ENCODE peak calls at places on chromosomes 16 and 17, in nine cellular contexts. One of them, this sample, is unnamed.

GRCh38 chr16:72664122-72664479 is 383.8 kb downstream of the ZFHX3 start:
- DNase-seq in lung: no peak
- DNase-seq in sigmoid colon: no peak
- DNase-seq in nephron progenitor cell: no peak
- DNase-seq in BE2C: no peak
- DNase-seq in IMR-90: peak
- DNase-seq in GM23338: peak
- DNase-seq in thoracic aorta: no peak
- DNase-seq in GM12864: no peak
- DNase-seq in this sample: no peak

GRCh38 chr17:3678095-3678820 is 9.6 kb downstream of the EMC6 start:
- DNase-seq in nephron progenitor cell: peak
- DNase-seq in sigmoid colon: no peak
- DNase-seq in IMR-90: peak
- DNase-seq in BE2C: no peak
- DNase-seq in GM12864: no peak
- DNase-seq in GM23338: peak
- DNase-seq in thoracic aorta: no peak
- DNase-seq in lung: no peak
- DNase-seq in this sample: no peak

GRCh38 chr16:76360384-76360783 is 83.2 kb downstream of the CNTNAP4 start:
- DNase-seq in nephron progenitor cell: no peak
- DNase-seq in BE2C: no peak
- DNase-seq in IMR-90: no peak
- DNase-seq in GM23338: no peak
- DNase-seq in GM12864: no peak
- DNase-seq in thoracic aorta: no peak
- DNase-seq in lung: no peak
- DNase-seq in sigmoid colon: no peak
- DNase-seq in this sample: no peak

GRCh38 chr17:63950940-63951907 is 19.1 kb upstream of the CD79B start:
- DNase-seq in lung: no peak
- DNase-seq in BE2C: no peak
- DNase-seq in sigmoid colon: no peak
- DNase-seq in thoracic aorta: no peak
- DNase-seq in GM23338: peak
- DNase-seq in GM12864: no peak
- DNase-seq in IMR-90: no peak
- DNase-seq in nephron progenitor cell: no peak
- DNase-seq in this sample: no peak

GRCh38 chr16:83002351-83003334 is 375.9 kb downstream of the CDH13 start:
- DNase-seq in sigmoid colon: no peak
- DNase-seq in thoracic aorta: no peak
- DNase-seq in nephron progenitor cell: no peak
- DNase-seq in BE2C: no peak
- DNase-seq in GM23338: no peak
- DNase-seq in IMR-90: peak
- DNase-seq in GM12864: no peak
- DNase-seq in lung: no peak
- DNase-seq in this sample: no peak

GRCh38 chr17:27946521-27946920 is 53.4 kb upstream of the LYRM9 start:
- DNase-seq in GM23338: no peak
- DNase-seq in sigmoid colon: no peak
- DNase-seq in GM12864: no peak
- DNase-seq in lung: no peak
- DNase-seq in nephron progenitor cell: no peak
- DNase-seq in IMR-90: no peak
- DNase-seq in thoracic aorta: no peak
- DNase-seq in BE2C: no peak
- DNase-seq in this sample: no peak

GRCh38 chr17:82302991-82303943 is 14.1 kb downstream of the CD7 start:
- DNase-seq in lung: no peak
- DNase-seq in IMR-90: no peak
- DNase-seq in nephron progenitor cell: no peak
- DNase-seq in GM12864: no peak
- DNase-seq in GM23338: no peak
- DNase-seq in thoracic aorta: no peak
- DNase-seq in sigmoid colon: no peak
- DNase-seq in BE2C: peak
- DNase-seq in this sample: no peak

GRCh38 chr17:77186141-77186604 is 45.4 kb downstream of the SEC14L1 start:
- DNase-seq in thoracic aorta: no peak
- DNase-seq in nephron progenitor cell: peak
- DNase-seq in GM23338: no peak
- DNase-seq in sigmoid colon: no peak
- DNase-seq in lung: no peak
- DNase-seq in BE2C: no peak
- DNase-seq in GM12864: no peak
- DNase-seq in IMR-90: no peak
- DNase-seq in this sample: no peak

GRCh38 chr17:81161536-81161935 is 3.8 kb upstream of the PVALEF start:
- DNase-seq in nephron progenitor cell: no peak
- DNase-seq in thoracic aorta: no peak
- DNase-seq in GM12864: no peak
- DNase-seq in IMR-90: no peak
- DNase-seq in BE2C: peak
- DNase-seq in GM23338: no peak
- DNase-seq in lung: no peak
- DNase-seq in sigmoid colon: no peak
- DNase-seq in this sample: no peak

GRCh38 chr17:40541060-40541872 is 24.0 kb downstream of the CCR7 start:
- DNase-seq in IMR-90: no peak
- DNase-seq in nephron progenitor cell: no peak
- DNase-seq in lung: no peak
- DNase-seq in BE2C: no peak
- DNase-seq in GM12864: no peak
- DNase-seq in thoracic aorta: no peak
- DNase-seq in GM23338: no peak
- DNase-seq in sigmoid colon: peak
- DNase-seq in this sample: no peak

GRCh38 chr17:71828182-71828596 is 292.6 kb upstream of the SOX9 start:
- DNase-seq in GM12864: no peak
- DNase-seq in nephron progenitor cell: peak
- DNase-seq in BE2C: peak
- DNase-seq in sigmoid colon: no peak
- DNase-seq in lung: no peak
- DNase-seq in IMR-90: peak
- DNase-seq in thoracic aorta: no peak
- DNase-seq in GM23338: peak
- DNase-seq in this sample: no peak

GRCh38 chr17:55783684-55784245 is 32.9 kb downstream of the PCTP start:
- DNase-seq in BE2C: peak
- DNase-seq in IMR-90: no peak
- DNase-seq in sigmoid colon: peak
- DNase-seq in GM23338: no peak
- DNase-seq in lung: peak
- DNase-seq in thoracic aorta: no peak
- DNase-seq in GM12864: no peak
- DNase-seq in nephron progenitor cell: no peak
- DNase-seq in this sample: no peak

GRCh38 chr16:48014349-48015135 is 141.3 kb downstream of the ABCC12 start:
- DNase-seq in BE2C: no peak
- DNase-seq in GM12864: no peak
- DNase-seq in GM23338: peak
- DNase-seq in nephron progenitor cell: peak
- DNase-seq in thoracic aorta: no peak
- DNase-seq in lung: no peak
- DNase-seq in sigmoid colon: no peak
- DNase-seq in IMR-90: peak
- DNase-seq in this sample: no peak

GRCh38 chr17:29789186-29790170 is 140.6 kb downstream of the SSH2 start:
- DNase-seq in GM12864: no peak
- DNase-seq in lung: no peak
- DNase-seq in sigmoid colon: no peak
- DNase-seq in BE2C: no peak
- DNase-seq in nephron progenitor cell: no peak
- DNase-seq in thoracic aorta: no peak
- DNase-seq in GM23338: no peak
- DNase-seq in IMR-90: no peak
- DNase-seq in this sample: no peak

GRCh38 chr16:84141143-84141670 is 3.8 kb downstream of the HSDL1 start:
- DNase-seq in IMR-90: no peak
- DNase-seq in sigmoid colon: no peak
- DNase-seq in BE2C: peak
- DNase-seq in thoracic aorta: no peak
- DNase-seq in GM23338: peak
- DNase-seq in lung: no peak
- DNase-seq in GM12864: no peak
- DNase-seq in nephron progenitor cell: no peak
- DNase-seq in this sample: no peak

GRCh38 chr17:61862105-61862574 is 1.2 kb downstream of the BRIP1 start:
- DNase-seq in nephron progenitor cell: no peak
- DNase-seq in sigmoid colon: no peak
- DNase-seq in BE2C: no peak
- DNase-seq in GM12864: no peak
- DNase-seq in GM23338: no peak
- DNase-seq in IMR-90: peak
- DNase-seq in lung: no peak
- DNase-seq in thoracic aorta: no peak
- DNase-seq in this sample: no peak

GRCh38 chr16:88803264-88803987 is at the start of gene CDT1:
- DNase-seq in IMR-90: peak
- DNase-seq in GM12864: no peak
- DNase-seq in sigmoid colon: peak
- DNase-seq in thoracic aorta: no peak
- DNase-seq in lung: peak
- DNase-seq in nephron progenitor cell: peak
- DNase-seq in GM23338: peak
- DNase-seq in BE2C: peak
- DNase-seq in this sample: no peak

GRCh38 chr16:57209780-57210179 is 23.7 kb downstream of the RSPRY1 start:
- DNase-seq in thoracic aorta: no peak
- DNase-seq in GM12864: no peak
- DNase-seq in nephron progenitor cell: no peak
- DNase-seq in lung: no peak
- DNase-seq in sigmoid colon: no peak
- DNase-seq in IMR-90: no peak
- DNase-seq in GM23338: no peak
- DNase-seq in BE2C: no peak
- DNase-seq in this sample: no peak

DNA sequence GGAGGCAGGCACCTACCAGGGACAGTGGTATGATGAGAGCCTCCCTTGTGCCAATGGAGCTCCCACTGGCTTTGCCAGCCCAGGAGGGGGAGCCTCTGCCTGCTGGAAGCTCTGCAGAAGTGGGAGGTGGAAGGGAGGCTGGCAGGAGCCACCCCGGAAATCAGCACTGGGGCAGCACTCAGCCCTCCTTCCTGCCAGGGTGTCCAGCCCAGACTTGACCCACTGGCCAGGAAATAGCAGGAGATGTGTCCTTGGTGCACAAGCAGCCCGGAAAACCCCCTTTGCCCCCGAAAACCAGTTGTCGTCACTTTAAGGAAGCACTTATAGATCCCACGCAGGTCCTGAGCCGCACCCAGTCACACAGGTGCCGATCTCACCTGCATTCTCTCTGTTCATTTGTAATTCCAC is 49.3 kb upstream of the CACNG4 start:
- DNase-seq in sigmoid colon: no peak
- DNase-seq in IMR-90: no peak
- DNase-seq in BE2C: peak
- DNase-seq in GM12864: no peak
- DNase-seq in nephron progenitor cell: no peak
- DNase-seq in lung: peak
- DNase-seq in thoracic aorta: no peak
- DNase-seq in GM23338: peak
- DNase-seq in this sample: no peak
- TF ChIP-seq CTCF in sigmoid colon: no peak
- TF ChIP-seq CTCF in IMR-90: peak
- TF ChIP-seq CTCF in BE2C: peak
- TF ChIP-seq CTCF in GM12864: peak
- TF ChIP-seq CTCF in nephron progenitor cell: no peak
- TF ChIP-seq CTCF in lung: no peak
- TF ChIP-seq CTCF in thoracic aorta: no peak
- TF ChIP-seq CTCF in GM23338: peak
- TF ChIP-seq CTCF in this sample: no peak

DNA sequence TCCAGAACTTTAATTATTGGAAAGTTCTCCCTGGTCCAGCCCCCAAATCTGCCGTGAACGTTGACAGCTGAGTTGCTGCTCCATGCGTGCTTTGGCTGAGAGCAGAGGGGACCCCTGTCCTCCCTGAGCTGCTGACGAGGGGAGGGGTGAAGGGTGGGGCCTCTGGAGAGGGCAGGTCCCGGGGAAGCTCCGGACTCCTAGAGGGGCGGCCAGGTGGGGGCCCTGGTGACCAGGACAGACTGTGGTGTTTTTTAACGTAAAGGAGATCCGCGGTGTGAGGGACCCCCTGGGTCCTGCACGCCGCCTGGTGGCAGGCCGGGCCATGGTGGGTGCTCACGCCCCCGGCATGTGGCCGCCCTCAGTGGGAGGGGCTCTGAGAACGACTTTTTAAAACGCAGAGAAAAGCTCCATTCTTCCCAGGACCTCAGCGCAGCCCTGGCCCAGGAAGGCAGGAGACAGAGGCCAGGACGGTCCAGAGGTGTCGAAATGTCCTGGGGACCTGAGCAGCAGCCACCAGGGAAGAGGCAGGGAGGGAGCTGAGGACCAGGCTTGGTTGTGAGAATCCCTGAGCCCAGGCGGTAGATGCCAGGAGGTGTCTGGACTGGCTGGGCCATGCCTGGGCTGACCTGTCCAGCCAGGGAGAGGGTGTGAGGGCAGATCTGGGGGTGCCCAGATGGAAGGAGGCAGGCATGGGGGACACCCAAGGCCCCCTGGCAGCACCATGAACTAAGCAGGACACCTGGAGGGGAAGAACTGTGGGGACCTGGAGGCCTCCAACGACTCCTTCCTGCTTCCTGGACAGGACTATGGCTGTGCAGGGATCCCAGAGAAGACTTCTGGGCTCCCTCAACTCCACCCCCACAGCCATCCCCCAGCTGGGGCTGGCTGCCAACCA is at the start of gene MC1R:
- DNase-seq in nephron progenitor cell: peak
- DNase-seq in lung: no peak
- DNase-seq in GM12864: no peak
- DNase-seq in IMR-90: peak
- DNase-seq in GM23338: peak
- DNase-seq in BE2C: peak
- DNase-seq in sigmoid colon: no peak
- DNase-seq in thoracic aorta: no peak
- DNase-seq in this sample: no peak
- TF ChIP-seq CTCF in nephron progenitor cell: peak
- TF ChIP-seq CTCF in lung: no peak
- TF ChIP-seq CTCF in GM12864: peak
- TF ChIP-seq CTCF in IMR-90: peak
- TF ChIP-seq CTCF in GM23338: peak
- TF ChIP-seq CTCF in BE2C: peak
- TF ChIP-seq CTCF in sigmoid colon: no peak
- TF ChIP-seq CTCF in thoracic aorta: peak
- TF ChIP-seq CTCF in this sample: no peak

GRCh38 chr16:4377573-4378146 is 6.0 kb downstream of the VASN start:
- DNase-seq in nephron progenitor cell: no peak
- DNase-seq in lung: no peak
- DNase-seq in sigmoid colon: no peak
- DNase-seq in thoracic aorta: no peak
- DNase-seq in BE2C: no peak
- DNase-seq in IMR-90: no peak
- DNase-seq in GM23338: peak
- DNase-seq in GM12864: no peak
- DNase-seq in this sample: no peak
- TF ChIP-seq CTCF in nephron progenitor cell: peak
- TF ChIP-seq CTCF in lung: no peak
- TF ChIP-seq CTCF in sigmoid colon: no peak
- TF ChIP-seq CTCF in thoracic aorta: peak
- TF ChIP-seq CTCF in BE2C: peak
- TF ChIP-seq CTCF in IMR-90: no peak
- TF ChIP-seq CTCF in GM23338: peak
- TF ChIP-seq CTCF in GM12864: no peak
- TF ChIP-seq CTCF in this sample: no peak

GRCh38 chr16:10039220-10040096 is 142.8 kb downstream of the GRIN2A start:
- DNase-seq in GM12864: no peak
- DNase-seq in GM23338: peak
- DNase-seq in lung: no peak
- DNase-seq in thoracic aorta: no peak
- DNase-seq in BE2C: peak
- DNase-seq in IMR-90: no peak
- DNase-seq in nephron progenitor cell: peak
- DNase-seq in sigmoid colon: no peak
- DNase-seq in this sample: no peak
- TF ChIP-seq CTCF in GM12864: no peak
- TF ChIP-seq CTCF in GM23338: peak
- TF ChIP-seq CTCF in lung: no peak
- TF ChIP-seq CTCF in thoracic aorta: peak
- TF ChIP-seq CTCF in BE2C: peak
- TF ChIP-seq CTCF in IMR-90: no peak
- TF ChIP-seq CTCF in nephron progenitor cell: peak
- TF ChIP-seq CTCF in sigmoid colon: peak
- TF ChIP-seq CTCF in this sample: no peak